ENCODE peak calls at places on chromosomes 6 and 20, in six cellular contexts. M is psoas muscle; V is HCT116; B is ascending aorta; G is CD8-positive, alpha-beta T cell; D is GM23248. K is an unnamed sample.

GRCh38 chr6:134114918-134115714 is 62.7 kb upstream of the SLC2A12 start:
- DNase-seq in V (no peak), D (no peak), M (no peak), B (no peak), G (no peak), K (no peak)

GRCh38 chr20:52959125-52959524 is 13.0 kb upstream of the TSHZ2 start:
- DNase-seq in G (no peak), V (no peak), M (no peak), B (no peak), D (no peak), K (no peak)

GRCh38 chr6:32967151-32968091 is 973 bp upstream of the BRD2 start:
- DNase-seq in D (peak; percentile 58), M (no peak), B (no peak), V (peak; percentile 73), G (no peak), K (no peak)

GRCh38 chr20:56223352-56223751 is 25.2 kb upstream of the MC3R start:
- DNase-seq in M (no peak), D (no peak), B (no peak), V (no peak), G (no peak), K (no peak)

GRCh38 chr20:51955756-51956155 is 153.4 kb upstream of the SALL4 start:
- DNase-seq in M (no peak), V (no peak), G (no peak), D (peak; percentile 38), B (no peak), K (no peak)

GRCh38 chr6:42135161-42135560 is 7.3 kb downstream of the C6orf132 start:
- DNase-seq in G (no peak), V (no peak), D (no peak), M (no peak), B (no peak), K (no peak)

GRCh38 chr20:34525342-34525708 is 9.1 kb downstream of the DYNLRB1 start:
- DNase-seq in V (no peak), G (no peak), B (no peak), D (no peak), M (no peak), K (no peak)

GRCh38 chr20:48703107-48703506 is 124.7 kb downstream of the PREX1 start:
- DNase-seq in V (no peak), B (no peak), D (no peak), M (peak; percentile 67), G (no peak), K (no peak)

GRCh38 chr6:83511901-83512681 is at the start of gene PRSS35:
- DNase-seq in G (peak; percentile 10), D (peak; percentile 66), M (peak; percentile 58), B (no peak), V (peak; percentile 32), K (peak; percentile 17)

GRCh38 chr20:64121586-64121985 is 14.2 kb upstream of the NPBWR2 start:
- DNase-seq in V (no peak), B (no peak), D (no peak), G (no peak), M (no peak), K (no peak)

GRCh38 chr20:53643031-53643832 is 49.6 kb upstream of the ZNF217 start:
- DNase-seq in G (peak; percentile 71), B (no peak), V (peak; percentile 57), M (no peak), D (peak; percentile 89), K (no peak)

GRCh38 chr6:141677598-141678211 is 455.0 kb upstream of the GJE1 start:
- DNase-seq in V (peak; percentile 40), B (no peak), M (no peak), G (no peak), D (peak; percentile 61), K (no peak)

GRCh38 chr6:10237284-10238043 is 177.4 kb downstream of the TFAP2A start:
- DNase-seq in G (no peak), M (no peak), D (peak; percentile 73), V (peak; percentile 86), B (no peak), K (no peak)

GRCh38 chr20:43515628-43516027 is 8.1 kb downstream of the L3MBTL1 start:
- DNase-seq in D (no peak), G (no peak), M (no peak), V (no peak), B (no peak), K (no peak)

GRCh38 chr20:58146761-58147160 is 81.7 kb downstream of the ANKRD60 start:
- DNase-seq in B (no peak), V (no peak), M (no peak), D (no peak), G (no peak), K (no peak)

GRCh38 chr6:80143312-80143960 is 37.0 kb downstream of the BCKDHB start:
- DNase-seq in M (no peak), G (no peak), D (peak; percentile 90), V (peak; percentile 67), B (no peak), K (peak; percentile 57)

GRCh38 chr6:34982424-34982852 is 93.4 kb downstream of the ANKS1A start:
- DNase-seq in B (no peak), V (no peak), M (no peak), G (no peak), D (peak; percentile 60), K (no peak)

GRCh38 chr6:33858053-33858475 is 54.3 kb upstream of the MLN start:
- DNase-seq in D (peak; percentile 11), V (no peak), G (no peak), M (no peak), B (no peak), K (no peak)

GRCh38 chr20:59217794-59218193 is 54.2 kb downstream of the ZNF831 start:
- DNase-seq in M (no peak), B (no peak), D (peak; percentile 23), G (no peak), V (no peak), K (no peak)
- H3K27me3 ChIP-seq in M (no peaks in the 10 kb centered on the region), B (no peaks in the 10 kb centered on the region), D (peaks cover 28% of the 10 kb centered on the region), G (no peaks in the 10 kb centered on the region), V (peaks cover 20% of the 10 kb centered on the region), K (no peaks in the 10 kb centered on the region)

DNA sequence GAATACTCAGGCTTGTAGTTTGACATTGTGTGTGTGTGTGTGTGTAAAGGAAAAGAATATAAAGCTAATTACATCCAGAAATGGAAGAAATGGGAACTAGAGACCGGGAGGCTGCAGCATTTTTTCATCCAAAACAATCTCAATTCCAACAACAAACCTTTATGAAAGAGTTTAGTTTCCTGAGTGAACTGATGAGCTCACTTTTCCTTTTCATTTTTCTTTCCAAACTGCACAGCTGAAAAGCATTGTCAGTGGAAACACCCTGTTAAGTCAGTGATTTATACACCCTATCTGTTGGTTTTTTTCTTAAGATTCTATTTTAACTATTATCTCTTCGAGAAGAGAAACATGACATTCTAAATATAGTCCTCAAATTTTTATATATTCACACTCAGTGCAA is 130.9 kb downstream of the RFPL4B start:
- DNase-seq in B (no peak), M (no peak), G (no peak), D (peak; percentile 49), V (no peak), K (no peak)
- H3K27me3 ChIP-seq in B (no peaks in the 10 kb centered on the region), M (no peaks in the 10 kb centered on the region), G (no peaks in the 10 kb centered on the region), D (no peaks in the 10 kb centered on the region), V (no peaks in the 10 kb centered on the region), K (no peaks in the 10 kb centered on the region)

GRCh38 chr6:28812778-28813569 is 110.8 kb downstream of the TRIM27 start:
- DNase-seq in V (no peak), B (no peak), M (no peak), D (no peak), G (no peak), K (no peak)

GRCh38 chr6:28816339-28816908 is 107.4 kb downstream of the TRIM27 start:
- DNase-seq in G (no peak), D (no peak), V (no peak), B (no peak), M (no peak), K (no peak)

GRCh38 chr6:28814032-28814976 is 109.5 kb downstream of the TRIM27 start:
- DNase-seq in G (no peak), B (no peak), V (no peak), M (no peak), D (no peak), K (no peak)

GRCh38 chr6:28817808-28818145 is 106.0 kb downstream of the TRIM27 start:
- DNase-seq in V (no peak), B (no peak), D (no peak), M (no peak), G (no peak), K (no peak)

DNA sequence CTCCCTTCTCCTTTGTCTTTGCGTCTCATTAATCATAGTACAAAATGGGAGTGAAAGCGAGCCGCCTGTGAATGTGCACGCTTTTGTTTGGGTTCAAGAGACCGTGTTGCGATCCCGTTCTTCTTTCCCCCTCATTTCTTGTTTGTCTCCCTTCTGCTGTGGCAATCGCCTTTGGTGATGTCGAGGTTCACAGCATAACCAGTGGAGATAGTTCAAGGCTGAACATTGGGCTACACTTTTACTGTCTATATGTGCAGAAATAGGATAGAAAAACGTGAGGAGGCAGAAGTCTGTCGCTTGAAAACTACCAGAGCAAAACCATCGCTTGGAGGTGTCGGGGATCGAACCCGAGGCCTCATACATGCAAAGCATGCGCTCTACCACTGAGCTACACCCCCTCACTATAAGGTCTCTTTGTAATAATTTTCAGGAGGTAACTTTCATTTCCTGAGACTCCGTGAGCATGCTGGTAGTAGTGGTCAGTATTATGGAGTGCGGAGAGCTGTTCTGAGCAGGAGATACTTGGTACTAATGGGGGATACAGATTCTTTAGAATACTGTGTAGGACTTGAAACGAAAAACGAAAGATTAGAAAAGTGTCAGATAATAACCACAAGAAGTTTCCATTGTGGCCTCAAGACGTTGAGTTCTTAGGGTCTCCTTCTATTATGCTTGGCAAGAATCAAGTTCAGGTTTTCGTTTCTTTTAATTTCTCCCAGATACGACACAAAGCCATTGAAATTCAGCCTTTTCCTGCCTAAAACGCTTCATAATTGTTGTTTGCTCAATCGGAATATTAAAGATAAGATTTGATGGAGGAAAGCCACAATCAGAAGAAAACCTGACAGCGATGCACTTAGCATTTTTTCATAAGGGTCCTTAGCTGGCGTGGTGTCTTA is 106.6 kb downstream of the TRIM27 start:
- DNase-seq in M (no peak), G (no peak), B (no peak), D (peak; percentile 71), V (no peak), K (no peak)
- H3K27me3 ChIP-seq in M (peaks cover 14% of the 10 kb centered on the region), G (peaks cover 61% of the 10 kb centered on the region), B (no peaks in the 10 kb centered on the region), D (peaks cover 44% of the 10 kb centered on the region), V (no peaks in the 10 kb centered on the region), K (peaks cover 14% of the 10 kb centered on the region)

DNA sequence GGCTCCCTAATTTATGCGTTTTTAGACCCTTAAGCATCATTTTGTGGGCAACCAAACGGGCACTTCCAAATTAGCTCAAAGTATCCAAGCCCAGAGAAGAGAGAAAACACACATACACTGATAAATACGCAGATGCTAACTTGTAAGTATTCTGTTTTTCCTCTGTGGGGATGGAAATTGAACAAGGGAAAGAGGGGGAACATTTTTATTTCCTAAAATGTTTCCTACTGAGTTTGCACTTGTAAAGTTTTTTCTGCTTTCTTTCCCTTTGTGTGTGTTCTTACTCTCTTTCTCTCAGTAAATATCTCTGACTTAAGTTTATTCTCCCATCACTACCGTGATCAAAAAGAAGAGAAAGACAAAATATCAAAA is 769 bp upstream of the NKX2-4 start:
- DNase-seq in G (no peak), B (no peak), M (no peak), V (no peak), D (no peak), K (no peak)
- H3K27me3 ChIP-seq in G (peaks cover 53% of the 10 kb centered on the region), B (peaks cover 28% of the 10 kb centered on the region), M (peaks cover 24% of the 10 kb centered on the region), V (peaks cover 28% of the 10 kb centered on the region), D (peaks cover 90% of the 10 kb centered on the region), K (peaks cover 81% of the 10 kb centered on the region)